ENCODE peak calls at places on chromosomes 12 and 14, in seven cellular contexts. R is SK-N-SH, N is GM12878, C is WTC11, U is A549, Z is HepG2, T is H1. P is an unnamed sample.

GRCh38 chr14:75753696-75754095 is 92.7 kb downstream of the TTLL5 start:
- DNase-seq in R (no peak), N (no peak), C (no peak), U (no peak), Z (no peak), T (no peak), P (no peak)

GRCh38 chr12:14256555-14257169 is 108.8 kb upstream of the ATF7IP start:
- DNase-seq in R (peak; percentile 42), N (no peak), C (peak; percentile 79), U (peak; percentile 53), Z (peak; percentile 52), T (peak; percentile 62), P (peak; percentile 85)

GRCh38 chr14:66662374-66662773 is 154.4 kb downstream of the GPHN start:
- DNase-seq in R (no peak), N (no peak), C (peak; percentile 21), U (no peak), Z (peak; percentile 10), T (no peak), P (no peak)

GRCh38 chr12:103530352-103530751 is 34.6 kb upstream of the C12orf42 start:
- DNase-seq in R (no peak), N (no peak), C (no peak), U (no peak), Z (no peak), T (no peak), P (no peak)

GRCh38 chr12:71085575-71085974 is 72.2 kb downstream of the TSPAN8 start:
- DNase-seq in R (no peak), N (no peak), C (no peak), U (no peak), Z (no peak), T (no peak), P (no peak)

GRCh38 chr12:18139989-18140596 is 50.1 kb upstream of the RERGL start:
- DNase-seq in R (no peak), N (no peak), C (no peak), U (no peak), Z (peak; percentile 4), T (no peak), P (peak; percentile 27)

GRCh38 chr12:46365951-46366379 is 6.6 kb downstream of the SLC38A2 start:
- DNase-seq in R (no peak), N (no peak), C (no peak), U (no peak), Z (no peak), T (no peak), P (no peak)

GRCh38 chr12:84079621-84080020 is 833.0 kb downstream of the SLC6A15 start:
- DNase-seq in R (no peak), N (no peak), C (no peak), U (no peak), Z (no peak), T (no peak), P (peak; percentile 13)

GRCh38 chr12:45435945-45436710 is 220.2 kb downstream of the ANO6 start:
- DNase-seq in R (no peak), N (no peak), C (no peak), U (no peak), Z (no peak), T (no peak), P (no peak)

GRCh38 chr14:22099942-22100763 is 426.5 kb upstream of the OR4E1 start:
- DNase-seq in R (peak; percentile 10), N (no peak), C (peak; percentile 75), U (peak; percentile 5), Z (peak; percentile 90), T (peak; percentile 72), P (peak; percentile 36)

GRCh38 chr14:62130441-62130840 is 368.2 kb downstream of the SNAPC1 start:
- DNase-seq in R (no peak), N (no peak), C (no peak), U (no peak), Z (no peak), T (no peak), P (no peak)

GRCh38 chr14:59190372-59190771 is 1.9 kb downstream of the DAAM1 start:
- DNase-seq in R (peak; percentile 58), N (no peak), C (peak; percentile 31), U (peak; percentile 15), Z (peak; percentile 24), T (no peak), P (no peak)

GRCh38 chr12:55979069-55979468 is 5.2 kb downstream of the RAB5B start:
- DNase-seq in R (no peak), N (no peak), C (no peak), U (no peak), Z (no peak), T (no peak), P (no peak)

GRCh38 chr12:75585309-75585708 is 73.9 kb upstream of the KRR1 start:
- DNase-seq in R (no peak), N (no peak), C (no peak), U (peak; percentile 11), Z (no peak), T (no peak), P (peak; percentile 92)

GRCh38 chr14:77208266-77208978 is 26.8 kb downstream of the TMEM63C start:
- DNase-seq in R (peak; percentile 39), N (no peak), C (peak; percentile 85), U (peak; percentile 61), Z (peak; percentile 32), T (peak; percentile 91), P (peak; percentile 53)

GRCh38 chr12:99605-100004 is 33.0 kb downstream of the IQSEC3 start:
- DNase-seq in R (no peak), N (no peak), C (no peak), U (no peak), Z (no peak), T (no peak), P (peak; percentile 50)

GRCh38 chr12:75553398-75553797 is 42.0 kb upstream of the KRR1 start:
- DNase-seq in R (no peak), N (no peak), C (no peak), U (no peak), Z (no peak), T (no peak), P (no peak)

GRCh38 chr14:77882631-77883030 is 82.7 kb downstream of the ADCK1 start:
- DNase-seq in R (peak; percentile 60), N (no peak), C (no peak), U (no peak), Z (no peak), T (no peak), P (no peak)

GRCh38 chr12:1488908-1489381 is 105.4 kb downstream of the FBXL14 start:
- DNase-seq in R (no peak), N (no peak), C (no peak), U (no peak), Z (no peak), T (no peak), P (peak; percentile 40)

GRCh38 chr12:5078423-5078822 is 34.7 kb downstream of the KCNA5 start:
- DNase-seq in R (peak; percentile 55), N (no peak), C (no peak), U (no peak), Z (no peak), T (no peak), P (no peak)

GRCh38 chr14:56100556-56100955 is 17.7 kb upstream of the PELI2 start:
- DNase-seq in R (no peak), N (no peak), C (no peak), U (no peak), Z (no peak), T (no peak), P (peak; percentile 53)

GRCh38 chr14:23346693-23347405 is 5.8 kb downstream of the SLC22A17 start:
- DNase-seq in R (no peak), N (no peak), C (peak; percentile 29), U (no peak), Z (no peak), T (no peak), P (no peak)

GRCh38 chr12:20547788-20548575 is 147.2 kb upstream of the SLCO1C1 start:
- DNase-seq in R (no peak), N (no peak), C (no peak), U (no peak), Z (no peak), T (no peak), P (peak; percentile 45)

GRCh38 chr12:85784096-85784720 is 52.0 kb downstream of the RASSF9 start:
- DNase-seq in R (no peak), N (no peak), C (no peak), U (no peak), Z (no peak), T (no peak), P (no peak)

GRCh38 chr14:36513451-36514277 is 6.4 kb downstream of the NKX2-1 start:
- DNase-seq in R (peak; percentile 24), N (no peak), C (peak; percentile 84), U (no peak), Z (no peak), T (peak; percentile 80), P (no peak)

GRCh38 chr12:53998174-53998899 is 1.6 kb upstream of the HOXC9 start:
- DNase-seq in R (no peak), N (no peak), C (no peak), U (no peak), Z (no peak), T (no peak), P (no peak)
- TF ChIP-seq USF2 in R (no peak), N (no peak), C (no peak), U (no peak), Z (no peak), T (no peak), P (no peak)

DNA sequence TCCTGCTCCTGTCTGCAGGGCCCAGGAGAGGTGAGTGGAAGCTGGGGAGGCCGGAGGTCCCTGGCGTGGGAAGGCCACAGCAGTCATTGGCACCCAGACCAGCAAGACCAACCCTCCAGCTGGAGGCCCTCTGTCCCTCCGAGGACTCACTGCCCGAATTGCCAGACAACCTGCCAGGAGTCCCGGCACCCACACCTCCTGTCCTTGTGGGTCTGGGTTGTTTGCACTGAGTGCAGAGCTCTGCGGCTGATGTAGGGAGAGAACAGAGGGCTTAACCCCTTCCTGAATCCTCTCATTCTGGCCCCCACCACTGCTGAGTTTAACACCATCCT is 204.9 kb downstream of the KIF26A start:
- DNase-seq in R (no peak), N (no peak), C (no peak), U (no peak), Z (no peak), T (no peak), P (no peak)
- TF ChIP-seq USF2 in R (no peak), N (no peak), C (no peak), U (no peak), Z (no peak), T (no peak), P (no peak)

DNA sequence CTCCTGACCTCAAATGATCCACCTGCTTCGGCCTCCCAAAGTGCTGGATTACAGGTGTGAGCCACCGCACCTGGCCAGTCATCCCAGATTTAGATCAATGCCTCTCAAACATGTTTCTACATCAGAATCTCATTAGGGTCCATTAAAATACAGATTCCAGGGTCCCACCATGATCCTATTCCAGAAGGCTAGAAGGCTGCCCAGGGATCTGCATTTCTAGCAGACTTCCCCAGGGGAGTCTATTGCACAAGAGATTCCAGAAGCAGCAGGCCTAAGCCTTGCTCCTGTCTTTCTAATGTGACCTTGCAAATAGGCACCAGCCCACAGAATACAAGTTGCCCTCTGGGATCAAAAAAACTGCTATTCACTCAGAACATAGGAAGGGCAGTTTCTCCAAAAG is 81.5 kb downstream of the SCARB1 start:
- DNase-seq in R (no peak), N (no peak), C (no peak), U (no peak), Z (no peak), T (no peak), P (no peak)
- TF ChIP-seq USF2 in R (no peak), N (no peak), C (no peak), U (no peak), Z (no peak), T (no peak), P (no peak)

DNA sequence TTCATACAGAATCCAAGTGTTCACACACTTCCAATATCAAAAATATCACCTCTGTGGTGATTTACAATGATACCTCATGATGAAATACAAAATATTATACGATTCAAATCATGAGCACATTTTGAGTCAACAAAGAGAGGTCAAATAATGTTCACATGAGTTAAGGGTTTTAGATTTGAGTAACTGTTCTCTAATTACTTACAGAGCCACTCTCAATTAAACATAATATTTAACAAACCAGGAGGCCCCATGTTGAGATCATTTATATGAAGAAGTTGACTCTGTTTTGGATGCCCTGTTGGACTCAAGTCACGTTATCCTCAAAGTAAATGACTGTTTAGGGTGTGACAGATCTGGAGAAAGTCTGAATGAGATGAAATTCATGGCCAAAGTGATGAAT is 53.5 kb downstream of the NUAK1 start:
- DNase-seq in R (no peak), N (no peak), C (no peak), U (no peak), Z (no peak), T (no peak), P (no peak)
- TF ChIP-seq USF2 in R (no peak), N (no peak), C (no peak), U (no peak), Z (no peak), T (no peak), P (no peak)

P was measured in IMR-90.